ENCODE peak calls at places on chromosomes 6 and 20, in eight cellular contexts. K is amygdala; U is EL; B is T-helper 9 cell; Z is NCI-H345; O is D341Med; P is activated CD4-positive, alpha-beta T cell treated with anti-CD3 and anti-CD28 coated beads, Interleukin-2, amount 10 ng/mL, durations not matched to agents 7 days and 5 days; E is fibroblast of pulmonary artery. G is an unnamed sample.

GRCh38 chr6:41767112-41767946 is 12.4 kb downstream of the FRS3 start:
- DNase-seq in U (peak), B (no peak), E (peak), O (no peak), P (no peak), K (no peak), Z (no peak), G (no peak)

GRCh38 chr6:116101298-116101718 is 655 bp downstream of the NT5DC1 start:
- DNase-seq in U (no peak), Z (no peak), B (no peak), K (no peak), P (no peak), E (no peak), O (no peak), G (no peak)

GRCh38 chr6:15358579-15359327 is 112.9 kb downstream of the JARID2 start:
- DNase-seq in P (no peak), Z (no peak), U (no peak), E (peak), O (no peak), B (no peak), K (no peak), G (no peak)

GRCh38 chr6:52306972-52307849 is 22.7 kb upstream of the MCM3 start:
- DNase-seq in B (no peak), K (no peak), P (no peak), O (no peak), U (no peak), Z (no peak), E (no peak), G (no peak)

GRCh38 chr6:113893866-113894265 is 36.7 kb downstream of the MARCKS start:
- DNase-seq in E (peak), B (no peak), U (no peak), Z (no peak), K (no peak), P (no peak), O (no peak), G (no peak)

GRCh38 chr6:4585682-4586468 is 190.3 kb upstream of the CDYL start:
- DNase-seq in B (no peak), U (no peak), Z (no peak), P (no peak), K (no peak), E (no peak), O (no peak), G (no peak)

GRCh38 chr20:63423751-63424150 is 48.7 kb downstream of the KCNQ2 start:
- DNase-seq in Z (no peak), B (no peak), U (no peak), E (no peak), O (no peak), P (no peak), K (no peak), G (no peak)

GRCh38 chr6:100347901-100348550 is 116.7 kb downstream of the SIM1 start:
- DNase-seq in K (no peak), B (no peak), U (peak), Z (no peak), E (peak), O (no peak), P (no peak), G (peak)

GRCh38 chr6:357261-357790 is 34.2 kb upstream of the IRF4 start:
- DNase-seq in K (no peak), P (no peak), U (no peak), B (no peak), Z (no peak), E (no peak), O (no peak), G (no peak)